ENCODE peak calls at places on chromosomes 4 and X, in eight cellular contexts. Q, I, A, N, V, U, Y and J are unnamed samples.

GRCh38 chr4:124685851-124686250 is 26.7 kb downstream of the ANKRD50 start:
- DNase-seq in Q (no peak), I (no peak), A (no peak), N (no peak), V (no peak), U (peak), Y (no peak), J (no peak)

GRCh38 chr4:128220286-128221235 is 67.1 kb downstream of the PGRMC2 start:
- DNase-seq in Q (peak), I (peak), A (no peak), N (peak), V (peak), U (peak), Y (no peak), J (no peak)

GRCh38 chrX:526295-527224 is 104.0 kb upstream of the SHOX start:
- DNase-seq in Q (no peak), I (no peak), A (no peak), N (no peak), V (peak), U (no peak), Y (no peak), J (no peak)

GRCh38 chr4:10104211-10104990 is 12.2 kb downstream of the WDR1 start:
- DNase-seq in Q (no peak), I (no peak), A (peak), N (no peak), V (no peak), U (no peak), Y (no peak), J (no peak)

GRCh38 chr4:176274441-176274840 is 5.4 kb upstream of the ASB5 start:
- DNase-seq in Q (peak), I (no peak), A (no peak), N (peak), V (no peak), U (no peak), Y (no peak), J (no peak)

GRCh38 chr4:122823476-122823875 is 3.2 kb upstream of the FGF2 start:
- DNase-seq in Q (no peak), I (no peak), A (no peak), N (no peak), V (no peak), U (no peak), Y (no peak), J (no peak)

GRCh38 chrX:136662976-136663375 is 15.0 kb downstream of the CD40LG start:
- DNase-seq in Q (no peak), I (no peak), A (no peak), N (no peak), V (no peak), U (no peak), Y (no peak), J (no peak)

GRCh38 chrX:32530802-32531403 is 680.4 kb downstream of the DMD start:
- DNase-seq in Q (peak), I (peak), A (no peak), N (peak), V (no peak), U (peak), Y (no peak), J (no peak)

GRCh38 chr4:186105721-186106335 is 1.3 kb downstream of the FAM149A start:
- DNase-seq in Q (no peak), I (no peak), A (no peak), N (no peak), V (no peak), U (peak), Y (no peak), J (no peak)

GRCh38 chrX:38262715-38263620 is 42.3 kb upstream of the SRPX start:
- DNase-seq in Q (no peak), I (no peak), A (no peak), N (no peak), V (no peak), U (peak), Y (no peak), J (no peak)

GRCh38 chrX:13208281-13208935 is 111.4 kb downstream of the ATXN3L start:
- DNase-seq in Q (no peak), I (no peak), A (no peak), N (no peak), V (no peak), U (no peak), Y (no peak), J (no peak)

GRCh38 chr4:139611391-139611790 is 54.2 kb upstream of the MGST2 start:
- DNase-seq in Q (no peak), I (no peak), A (no peak), N (no peak), V (no peak), U (no peak), Y (no peak), J (no peak)

GRCh38 chr4:139443661-139444060 is 10.3 kb upstream of the RAB33B start:
- DNase-seq in Q (no peak), I (no peak), A (no peak), N (no peak), V (no peak), U (no peak), Y (no peak), J (no peak)

GRCh38 chrX:672931-673330 is 42.3 kb downstream of the SHOX start:
- DNase-seq in Q (no peak), I (no peak), A (no peak), N (no peak), V (no peak), U (no peak), Y (no peak), J (no peak)

DNA sequence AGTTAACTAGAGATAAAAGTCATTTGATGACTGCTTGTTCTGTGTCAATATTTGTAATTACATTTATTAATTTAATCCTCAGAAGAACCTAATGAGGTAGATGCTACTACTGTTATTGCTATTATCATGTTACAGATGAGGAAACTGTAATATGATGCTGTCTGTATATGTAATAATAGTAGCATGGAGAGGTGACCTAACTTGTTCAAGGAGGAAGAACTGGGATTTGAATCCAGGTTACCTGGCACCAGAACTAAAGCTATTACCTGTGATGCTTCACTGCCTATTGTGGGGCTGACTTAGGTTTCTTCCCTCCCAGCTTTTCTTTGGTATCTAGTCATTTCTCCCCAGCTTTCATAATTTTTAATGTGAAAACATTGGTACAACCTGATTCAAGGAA is 43.6 kb downstream of the RAPGEF2 start:
- DNase-seq in Q (peak), I (no peak), A (no peak), N (peak), V (no peak), U (no peak), Y (no peak), J (no peak)
- TF ChIP-seq CTCF in Q (no peak), I (no peak), A (no peak), N (no peak), V (no peak), U (no peak), Y (no peak), J (no peak)

GRCh38 chrX:40885984-40886383 is 150.6 kb upstream of the MED14 start:
- DNase-seq in Q (no peak), I (no peak), A (no peak), N (no peak), V (no peak), U (no peak), Y (no peak), J (no peak)
- TF ChIP-seq CTCF in Q (no peak), I (no peak), A (no peak), N (no peak), V (no peak), U (no peak), Y (no peak), J (no peak)

GRCh38 chrX:132520792-132521191 is 32.0 kb upstream of the MBNL3 start:
- DNase-seq in Q (no peak), I (no peak), A (no peak), N (no peak), V (no peak), U (no peak), Y (no peak), J (no peak)
- TF ChIP-seq CTCF in Q (no peak), I (no peak), A (no peak), N (no peak), V (no peak), U (no peak), Y (no peak), J (no peak)

GRCh38 chr4:1767770-1768366 is 25.2 kb upstream of the FGFR3 start:
- DNase-seq in Q (no peak), I (peak), A (no peak), N (no peak), V (peak), U (peak), Y (no peak), J (peak)
- TF ChIP-seq CTCF in Q (no peak), I (peak), A (no peak), N (no peak), V (peak), U (peak), Y (no peak), J (peak)

DNA sequence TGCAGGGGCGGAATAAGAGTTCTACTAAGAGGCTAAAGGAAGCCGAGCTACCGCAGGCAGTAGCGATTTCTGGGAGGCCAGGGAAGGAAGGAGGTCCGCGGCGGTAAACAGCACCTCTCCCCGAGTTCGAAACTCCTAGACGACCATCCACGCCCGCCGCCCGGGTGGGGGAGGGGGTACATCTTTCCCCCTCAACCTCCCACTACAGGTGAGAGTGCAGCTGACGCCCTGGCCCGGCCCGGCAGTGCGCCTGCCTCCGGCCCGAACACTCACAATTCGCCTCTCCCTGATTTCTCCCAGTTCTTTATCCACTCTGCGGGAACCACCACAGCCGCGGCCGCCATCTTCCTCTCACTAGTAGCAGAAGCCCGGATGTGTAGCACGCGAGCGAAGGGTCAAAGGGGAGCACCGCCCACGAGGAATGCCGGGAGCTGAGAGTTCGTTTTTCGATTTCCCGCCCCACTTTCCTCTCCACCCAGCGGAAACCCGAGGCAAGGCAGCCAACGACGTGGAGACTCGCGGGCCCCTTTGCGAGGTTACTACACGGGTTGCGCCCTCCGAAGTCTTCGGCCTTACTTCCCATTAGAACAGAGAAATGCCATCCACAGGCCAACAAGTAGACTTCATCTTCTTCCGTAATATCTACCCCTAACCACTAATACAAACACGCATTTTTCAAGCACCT is at the start of gene THOC2:
- DNase-seq in Q (peak), I (peak), A (peak), N (peak), V (peak), U (peak), Y (peak), J (peak)
- TF ChIP-seq CTCF in Q (no peak), I (peak), A (peak), N (peak), V (no peak), U (peak), Y (no peak), J (peak)

DNA sequence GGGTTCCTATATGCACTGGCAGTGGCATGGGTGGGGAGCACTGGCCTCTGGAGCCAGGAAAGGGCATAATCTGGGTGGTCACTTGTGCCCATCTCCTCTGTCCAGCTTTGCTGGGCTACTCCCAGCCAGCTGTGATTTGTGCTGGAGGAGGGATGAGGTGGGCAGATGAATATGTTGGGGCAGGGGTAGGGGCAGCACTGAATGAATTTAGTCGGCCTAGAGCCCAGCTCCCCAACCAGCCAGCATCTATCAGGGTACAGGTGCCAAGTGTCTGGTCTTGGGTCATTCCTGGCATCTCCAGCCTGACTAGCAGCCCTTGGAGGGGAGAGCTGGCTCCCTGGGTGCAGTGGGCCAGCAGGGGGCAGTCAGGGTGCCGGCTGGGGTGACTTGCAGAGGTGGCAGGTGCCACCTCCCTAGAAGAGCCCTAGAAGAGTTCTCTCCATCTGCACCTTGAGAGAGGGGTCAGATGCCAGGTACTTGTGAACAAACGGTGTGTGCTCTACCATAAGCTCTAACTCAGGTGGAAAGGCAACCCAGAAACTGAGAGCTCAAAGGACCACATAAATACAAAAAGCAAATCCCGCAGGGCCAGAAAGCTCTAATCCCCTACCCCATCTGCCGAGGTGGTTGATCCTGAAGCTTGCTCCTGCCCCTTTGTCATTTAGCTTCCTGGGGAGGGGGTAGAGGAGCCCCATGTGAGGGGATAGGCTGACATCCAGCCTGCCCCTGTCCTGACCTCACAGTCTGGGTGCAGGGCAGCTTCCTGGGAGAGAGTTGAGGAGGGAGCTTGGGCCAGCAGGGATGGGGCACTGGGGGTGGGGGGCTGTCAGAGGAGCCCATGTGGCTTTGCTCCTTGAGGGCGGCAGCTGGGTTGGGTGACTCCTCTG is 2.2 kb downstream of the SORCS2 start:
- DNase-seq in Q (no peak), I (peak), A (peak), N (no peak), V (peak), U (peak), Y (no peak), J (peak)
- TF ChIP-seq CTCF in Q (no peak), I (peak), A (no peak), N (no peak), V (peak), U (peak), Y (peak), J (peak)

DNA sequence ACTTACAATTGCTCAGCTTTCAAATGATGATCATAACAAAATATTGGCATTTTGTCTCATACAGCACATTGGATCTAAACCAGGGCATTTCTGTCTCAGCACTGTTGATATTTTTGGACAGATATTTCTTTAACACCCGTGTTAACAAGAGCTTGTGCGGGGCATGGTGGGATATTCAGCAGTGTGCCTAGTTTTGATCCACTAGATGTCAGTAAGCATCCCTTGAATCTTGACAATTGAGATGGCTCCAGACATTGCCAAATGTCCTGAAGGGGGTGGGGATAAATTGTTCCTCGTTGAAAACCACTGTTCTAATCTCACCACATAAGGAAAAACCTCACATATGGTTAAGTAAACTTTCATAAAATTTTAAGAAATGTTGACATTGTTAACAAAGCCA is 806.3 kb downstream of the STIM2 start:
- DNase-seq in Q (peak), I (peak), A (no peak), N (no peak), V (no peak), U (no peak), Y (no peak), J (no peak)
- TF ChIP-seq CTCF in Q (no peak), I (peak), A (no peak), N (no peak), V (no peak), U (no peak), Y (no peak), J (no peak)

GRCh38 chr4:88531549-88531948 is 8.0 kb upstream of the PYURF start:
- DNase-seq in Q (no peak), I (no peak), A (no peak), N (no peak), V (no peak), U (no peak), Y (no peak), J (no peak)

GRCh38 chr4:88526221-88526815 is 2.7 kb upstream of the PYURF start:
- DNase-seq in Q (peak), I (peak), A (no peak), N (no peak), V (no peak), U (peak), Y (no peak), J (no peak)

GRCh38 chr4:88523325-88524129 is at the start of gene PYURF:
- DNase-seq in Q (peak), I (peak), A (peak), N (peak), V (peak), U (peak), Y (peak), J (peak)

GRCh38 chr4:88528861-88529260 is 5.3 kb upstream of the PYURF start:
- DNase-seq in Q (peak), I (no peak), A (no peak), N (no peak), V (no peak), U (peak), Y (no peak), J (no peak)

GRCh38 chr4:88527787-88528186 is 4.2 kb upstream of the PYURF start:
- DNase-seq in Q (no peak), I (no peak), A (no peak), N (no peak), V (no peak), U (no peak), Y (no peak), J (no peak)
- TF ChIP-seq CTCF in Q (no peak), I (no peak), A (no peak), N (no peak), V (no peak), U (no peak), Y (no peak), J (no peak)